ENCODE peak calls at places on chromosomes 3 and 15, in six cellular contexts. O is dorsolateral prefrontal cortex, K is uterus, A is cardiac muscle cell, V is PC-3, D is stomach. Z is an unnamed sample.

GRCh38 chr3:88632226-88632625 is 475.2 kb upstream of the EPHA3 start:
- DNase-seq in O (no peak), K (no peak), A (no peak), V (no peak), D (no peak), Z (no peak)

GRCh38 chr3:25246921-25247320 is 181.1 kb upstream of the RARB start:
- DNase-seq in O (no peak), K (no peak), A (no peak), V (no peak), D (no peak), Z (no peak)

GRCh38 chr3:16496408-16497222 is 16.9 kb downstream of the RFTN1 start:
- DNase-seq in O (no peak), K (no peak), A (no peak), V (peak), D (no peak), Z (peak)

GRCh38 chr3:127150915-127151564 is 41.9 kb upstream of the PRR23E start:
- DNase-seq in O (peak), K (peak), A (no peak), V (no peak), D (peak), Z (no peak)

GRCh38 chr15:59371458-59372351 is 966 bp downstream of the MYO1E start:
- DNase-seq in O (peak), K (peak), A (no peak), V (peak), D (peak), Z (peak)

GRCh38 chr3:179706233-179706632 is 53.4 kb downstream of the USP13 start:
- DNase-seq in O (no peak), K (no peak), A (no peak), V (no peak), D (no peak), Z (no peak)

GRCh38 chr3:126552688-126553283 is 5.9 kb downstream of the C3orf22 start:
- DNase-seq in O (peak), K (peak), A (no peak), V (no peak), D (peak), Z (no peak)

GRCh38 chr3:102230057-102230456 is 204.8 kb upstream of the ZPLD1 start:
- DNase-seq in O (no peak), K (no peak), A (no peak), V (no peak), D (no peak), Z (no peak)

GRCh38 chr3:115930922-115931321 is 307.6 kb downstream of the GAP43 start:
- DNase-seq in O (no peak), K (no peak), A (no peak), V (no peak), D (no peak), Z (no peak)

GRCh38 chr15:99542828-99543227 is 23.0 kb upstream of the MEF2A start:
- DNase-seq in O (no peak), K (no peak), A (peak), V (no peak), D (no peak), Z (peak)

GRCh38 chr3:27675287-27675686 is 46.8 kb downstream of the EOMES start:
- DNase-seq in O (no peak), K (no peak), A (peak), V (no peak), D (no peak), Z (peak)

GRCh38 chr15:31098953-31099740 is 2.4 kb downstream of the TRPM1 start:
- DNase-seq in O (no peak), K (no peak), A (no peak), V (peak), D (no peak), Z (no peak)

GRCh38 chr3:98501270-98501669 is 3.8 kb downstream of the OR5K2 start:
- DNase-seq in O (no peak), K (no peak), A (no peak), V (no peak), D (no peak), Z (no peak)

GRCh38 chr3:141231923-141232861 is 567 bp downstream of the PXYLP1 start:
- DNase-seq in O (peak), K (peak), A (peak), V (peak), D (peak), Z (no peak)

GRCh38 chr3:184295771-184296170 is 3.3 kb upstream of the PSMD2 start:
- DNase-seq in O (no peak), K (no peak), A (no peak), V (no peak), D (no peak), Z (no peak)

GRCh38 chr15:100781961-100782525 is 97.6 kb upstream of the ALDH1A3 start:
- DNase-seq in O (no peak), K (no peak), A (no peak), V (no peak), D (no peak), Z (no peak)

GRCh38 chr15:96264801-96265515 is 65.5 kb upstream of the NR2F2 start:
- DNase-seq in O (no peak), K (no peak), A (peak), V (peak), D (no peak), Z (peak)

GRCh38 chr15:53416219-53416940 is 343.1 kb downstream of the WDR72 start:
- DNase-seq in O (no peak), K (no peak), A (no peak), V (no peak), D (no peak), Z (no peak)

GRCh38 chr3:18679226-18679625 is 254.1 kb upstream of the SATB1 start:
- DNase-seq in O (no peak), K (no peak), A (no peak), V (no peak), D (no peak), Z (no peak)

GRCh38 chr15:29064290-29064689 is 178.5 kb downstream of the APBA2 start:
- DNase-seq in O (no peak), K (no peak), A (no peak), V (no peak), D (no peak), Z (no peak)

GRCh38 chr3:44418549-44418948 is 58.9 kb downstream of the ZNF445 start:
- DNase-seq in O (no peak), K (no peak), A (no peak), V (peak), D (no peak), Z (no peak)

GRCh38 chr3:107945406-107945805 is 145.4 kb downstream of the CD47 start:
- DNase-seq in O (no peak), K (no peak), A (no peak), V (no peak), D (no peak), Z (no peak)

GRCh38 chr3:33954956-33955355 is 156.5 kb downstream of the PDCD6IP start:
- DNase-seq in O (no peak), K (no peak), A (peak), V (no peak), D (no peak), Z (no peak)

GRCh38 chr15:92435145-92435544 is 41.5 kb downstream of the ST8SIA2 start:
- DNase-seq in O (no peak), K (no peak), A (no peak), V (no peak), D (no peak), Z (no peak)

GRCh38 chr3:49903451-49904424 is at the start of gene MST1R:
- DNase-seq in O (no peak), K (peak), A (peak), V (peak), D (peak), Z (peak)

DNA sequence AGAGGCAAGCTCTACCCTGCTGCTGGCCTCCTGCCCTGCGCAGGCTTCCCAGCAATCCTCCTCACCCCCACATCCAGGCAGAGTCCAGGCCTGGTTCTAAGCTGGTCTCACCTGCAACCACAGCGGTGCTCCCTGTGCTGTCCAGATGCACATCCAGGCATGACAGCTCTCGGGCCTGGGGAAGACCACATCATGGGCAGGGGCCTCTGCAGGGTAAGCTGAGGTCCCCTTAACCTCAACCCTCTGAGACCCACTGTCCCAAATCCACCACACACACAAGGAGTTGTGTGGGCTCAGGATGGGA is 10.8 kb downstream of the PLA2G4D start:
- DNase-seq in O (no peak), K (no peak), A (no peak), V (no peak), D (peak), Z (no peak)
- H3K4me3 ChIP-seq in O (no peak), K (no peak), A (no peak), V (no peak), D (no peak), Z (no peak)

GRCh38 chr15:76012021-76012551 is at the start of gene NRG4:
- DNase-seq in O (no peak), K (no peak), A (peak), V (peak), D (peak), Z (peak)
- H3K4me3 ChIP-seq in O (no peak), K (no peak), A (no peak), V (peak), D (peak), Z (no peak)

DNA sequence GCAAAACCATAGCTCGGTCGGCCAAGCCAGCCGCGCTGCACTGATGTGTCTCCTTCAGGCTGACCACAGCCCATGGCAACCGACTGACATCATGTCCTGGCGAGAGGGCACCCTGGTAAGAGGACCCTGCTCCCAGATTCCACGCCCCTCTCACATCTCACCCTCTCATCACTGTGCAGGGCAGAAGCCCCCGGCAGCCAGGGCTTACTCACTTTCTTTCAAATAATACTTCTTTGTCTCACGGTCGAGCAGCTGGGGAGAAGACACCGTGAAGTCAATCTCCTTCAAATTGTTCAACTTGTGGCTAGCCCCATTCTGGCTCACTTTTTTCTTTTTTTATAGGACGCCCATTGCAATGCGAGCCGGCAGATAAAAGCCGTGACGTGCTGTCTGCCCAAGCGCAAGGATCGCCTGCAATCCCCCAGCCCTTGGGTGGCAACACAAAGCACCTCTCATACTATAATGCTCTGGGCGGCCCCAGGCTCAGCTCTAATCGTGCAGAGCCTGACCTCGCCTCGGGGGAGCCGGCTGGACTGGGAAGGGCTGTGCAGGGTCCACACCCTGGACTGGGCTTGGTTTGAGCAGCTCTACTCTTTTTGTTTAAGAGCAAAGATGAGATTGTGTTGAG is 33.6 kb downstream of the VGLL4 start:
- DNase-seq in O (no peak), K (no peak), A (peak), V (no peak), D (peak), Z (peak)
- H3K4me3 ChIP-seq in O (peak), K (no peak), A (no peak), V (no peak), D (no peak), Z (peak)

GRCh38 chr3:46359748-46360509 is 6.0 kb downstream of the CCR2 start:
- DNase-seq in O (no peak), K (no peak), A (no peak), V (peak), D (no peak), Z (no peak)
- H3K4me3 ChIP-seq in O (no peak), K (no peak), A (no peak), V (no peak), D (no peak), Z (no peak)

GRCh38 chr3:47476644-47477199 is 981 bp upstream of the SCAP start:
- DNase-seq in O (no peak), K (no peak), A (no peak), V (no peak), D (no peak), Z (no peak)
- H3K4me3 ChIP-seq in O (peak), K (peak), A (no peak), V (peak), D (peak), Z (peak)

GRCh38 chr3:121897296-121897695 is 3.1 kb downstream of the SLC15A2 start:
- DNase-seq in O (no peak), K (no peak), A (no peak), V (peak), D (no peak), Z (no peak)

GRCh38 chr3:121896823-121897222 is 2.6 kb downstream of the SLC15A2 start:
- DNase-seq in O (no peak), K (no peak), A (no peak), V (no peak), D (no peak), Z (no peak)

GRCh38 chr3:121894191-121894990 is at the start of gene SLC15A2:
- DNase-seq in O (no peak), K (no peak), A (peak), V (no peak), D (peak), Z (peak)

GRCh38 chr3:121895121-121895520 is 920 bp downstream of the SLC15A2 start:
- DNase-seq in O (no peak), K (no peak), A (no peak), V (no peak), D (no peak), Z (no peak)
- H3K4me3 ChIP-seq in O (peak), K (no peak), A (no peak), V (no peak), D (no peak), Z (no peak)

GRCh38 chr3:104519468-104519867 is 847.2 kb upstream of the ALCAM start:
- DNase-seq in O (no peak), K (no peak), A (no peak), V (no peak), D (no peak), Z (no peak)
- H3K4me3 ChIP-seq in O (no peak), K (no peak), A (no peak), V (no peak), D (no peak), Z (no peak)

GRCh38 chr15:51172190-51172589 is 77.5 kb upstream of the TNFAIP8L3 start:
- DNase-seq in O (no peak), K (no peak), A (peak), V (no peak), D (no peak), Z (peak)
- H3K4me3 ChIP-seq in O (no peak), K (no peak), A (no peak), V (no peak), D (no peak), Z (no peak)

Z was measured in fibroblast of pulmonary artery.